ENCODE peak calls at places on chromosomes 1 and 21, in eight cellular contexts. One of them, this sample, is unnamed.

GRCh38 chr1:1069061-1069710 is 4.9 kb downstream of the RNF223 start:
- DNase-seq in AG08396: peak
- DNase-seq in EH: peak
- DNase-seq in A172: no peak
- DNase-seq in NCI-H510A treated with DMSO at 0.1 percent for 48 hours: peak
- DNase-seq in activated CD4-positive, alpha-beta T cell treated with anti-CD3 and anti-CD28 coated beads, Interleukin-2, amount 10 ng/mL, durations not matched to agents 24 days and 14 days: peak
- DNase-seq in HTR-8/SVneo: peak
- DNase-seq in B cell: peak
- DNase-seq in this sample: peak

GRCh38 chr1:164728719-164729118 is 169.7 kb downstream of the PBX1 start:
- DNase-seq in NCI-H510A treated with DMSO at 0.1 percent for 48 hours: no peak
- DNase-seq in B cell: no peak
- DNase-seq in AG08396: no peak
- DNase-seq in activated CD4-positive, alpha-beta T cell treated with anti-CD3 and anti-CD28 coated beads, Interleukin-2, amount 10 ng/mL, durations not matched to agents 24 days and 14 days: no peak
- DNase-seq in EH: peak
- DNase-seq in A172: no peak
- DNase-seq in HTR-8/SVneo: no peak
- DNase-seq in this sample: no peak

GRCh38 chr1:205258313-205259176 is 30.8 kb downstream of the TMCC2 start:
- DNase-seq in EH: peak
- DNase-seq in HTR-8/SVneo: peak
- DNase-seq in A172: peak
- DNase-seq in NCI-H510A treated with DMSO at 0.1 percent for 48 hours: no peak
- DNase-seq in activated CD4-positive, alpha-beta T cell treated with anti-CD3 and anti-CD28 coated beads, Interleukin-2, amount 10 ng/mL, durations not matched to agents 24 days and 14 days: no peak
- DNase-seq in AG08396: peak
- DNase-seq in B cell: no peak
- DNase-seq in this sample: no peak

GRCh38 chr1:47969478-47969877 is 27.7 kb downstream of the TRABD2B start:
- DNase-seq in A172: no peak
- DNase-seq in HTR-8/SVneo: no peak
- DNase-seq in EH: no peak
- DNase-seq in B cell: no peak
- DNase-seq in NCI-H510A treated with DMSO at 0.1 percent for 48 hours: no peak
- DNase-seq in AG08396: no peak
- DNase-seq in activated CD4-positive, alpha-beta T cell treated with anti-CD3 and anti-CD28 coated beads, Interleukin-2, amount 10 ng/mL, durations not matched to agents 24 days and 14 days: no peak
- DNase-seq in this sample: no peak

GRCh38 chr1:3922851-3923250 is 22.8 kb upstream of the C1orf174 start:
- DNase-seq in EH: no peak
- DNase-seq in B cell: no peak
- DNase-seq in AG08396: no peak
- DNase-seq in HTR-8/SVneo: no peak
- DNase-seq in activated CD4-positive, alpha-beta T cell treated with anti-CD3 and anti-CD28 coated beads, Interleukin-2, amount 10 ng/mL, durations not matched to agents 24 days and 14 days: no peak
- DNase-seq in A172: no peak
- DNase-seq in NCI-H510A treated with DMSO at 0.1 percent for 48 hours: no peak
- DNase-seq in this sample: no peak

GRCh38 chr1:94335950-94336349 is 82.2 kb upstream of the ABCD3 start:
- DNase-seq in activated CD4-positive, alpha-beta T cell treated with anti-CD3 and anti-CD28 coated beads, Interleukin-2, amount 10 ng/mL, durations not matched to agents 24 days and 14 days: peak
- DNase-seq in NCI-H510A treated with DMSO at 0.1 percent for 48 hours: peak
- DNase-seq in HTR-8/SVneo: peak
- DNase-seq in A172: peak
- DNase-seq in AG08396: peak
- DNase-seq in EH: peak
- DNase-seq in B cell: peak
- DNase-seq in this sample: peak

GRCh38 chr1:53298163-53298685 is 29.6 kb downstream of the LRP8 start:
- DNase-seq in AG08396: no peak
- DNase-seq in EH: peak
- DNase-seq in HTR-8/SVneo: no peak
- DNase-seq in B cell: no peak
- DNase-seq in NCI-H510A treated with DMSO at 0.1 percent for 48 hours: no peak
- DNase-seq in A172: no peak
- DNase-seq in activated CD4-positive, alpha-beta T cell treated with anti-CD3 and anti-CD28 coated beads, Interleukin-2, amount 10 ng/mL, durations not matched to agents 24 days and 14 days: no peak
- DNase-seq in this sample: no peak

GRCh38 chr21:41167348-41168342 is at the start of gene BACE2:
- DNase-seq in activated CD4-positive, alpha-beta T cell treated with anti-CD3 and anti-CD28 coated beads, Interleukin-2, amount 10 ng/mL, durations not matched to agents 24 days and 14 days: peak
- DNase-seq in EH: peak
- DNase-seq in NCI-H510A treated with DMSO at 0.1 percent for 48 hours: peak
- DNase-seq in A172: peak
- DNase-seq in AG08396: peak
- DNase-seq in HTR-8/SVneo: no peak
- DNase-seq in B cell: peak
- DNase-seq in this sample: peak

GRCh38 chr1:108200627-108201106 is 524 bp upstream of the SLC25A24 start:
- DNase-seq in HTR-8/SVneo: peak
- DNase-seq in A172: peak
- DNase-seq in NCI-H510A treated with DMSO at 0.1 percent for 48 hours: peak
- DNase-seq in EH: peak
- DNase-seq in activated CD4-positive, alpha-beta T cell treated with anti-CD3 and anti-CD28 coated beads, Interleukin-2, amount 10 ng/mL, durations not matched to agents 24 days and 14 days: peak
- DNase-seq in B cell: peak
- DNase-seq in AG08396: peak
- DNase-seq in this sample: no peak

GRCh38 chr1:84653130-84653680 is 37.1 kb downstream of the SSX2IP start:
- DNase-seq in activated CD4-positive, alpha-beta T cell treated with anti-CD3 and anti-CD28 coated beads, Interleukin-2, amount 10 ng/mL, durations not matched to agents 24 days and 14 days: no peak
- DNase-seq in AG08396: peak
- DNase-seq in B cell: no peak
- DNase-seq in NCI-H510A treated with DMSO at 0.1 percent for 48 hours: no peak
- DNase-seq in A172: no peak
- DNase-seq in EH: peak
- DNase-seq in HTR-8/SVneo: no peak
- DNase-seq in this sample: no peak

GRCh38 chr1:40657046-40657445 is 8.4 kb downstream of the RIMS3 start:
- DNase-seq in activated CD4-positive, alpha-beta T cell treated with anti-CD3 and anti-CD28 coated beads, Interleukin-2, amount 10 ng/mL, durations not matched to agents 24 days and 14 days: no peak
- DNase-seq in A172: no peak
- DNase-seq in HTR-8/SVneo: no peak
- DNase-seq in EH: no peak
- DNase-seq in B cell: no peak
- DNase-seq in NCI-H510A treated with DMSO at 0.1 percent for 48 hours: no peak
- DNase-seq in AG08396: no peak
- DNase-seq in this sample: no peak

GRCh38 chr1:91704746-91705145 is 181.2 kb downstream of the TGFBR3 start:
- DNase-seq in NCI-H510A treated with DMSO at 0.1 percent for 48 hours: no peak
- DNase-seq in activated CD4-positive, alpha-beta T cell treated with anti-CD3 and anti-CD28 coated beads, Interleukin-2, amount 10 ng/mL, durations not matched to agents 24 days and 14 days: no peak
- DNase-seq in EH: no peak
- DNase-seq in HTR-8/SVneo: no peak
- DNase-seq in A172: no peak
- DNase-seq in AG08396: no peak
- DNase-seq in B cell: no peak
- DNase-seq in this sample: no peak

GRCh38 chr1:31007462-31007991 is 58.0 kb downstream of the PUM1 start:
- DNase-seq in HTR-8/SVneo: peak
- DNase-seq in A172: peak
- DNase-seq in EH: peak
- DNase-seq in activated CD4-positive, alpha-beta T cell treated with anti-CD3 and anti-CD28 coated beads, Interleukin-2, amount 10 ng/mL, durations not matched to agents 24 days and 14 days: no peak
- DNase-seq in AG08396: peak
- DNase-seq in B cell: no peak
- DNase-seq in NCI-H510A treated with DMSO at 0.1 percent for 48 hours: no peak
- DNase-seq in this sample: no peak

GRCh38 chr1:185376288-185376687 is 59.2 kb upstream of the IVNS1ABP start:
- DNase-seq in HTR-8/SVneo: no peak
- DNase-seq in EH: no peak
- DNase-seq in A172: no peak
- DNase-seq in NCI-H510A treated with DMSO at 0.1 percent for 48 hours: peak
- DNase-seq in activated CD4-positive, alpha-beta T cell treated with anti-CD3 and anti-CD28 coated beads, Interleukin-2, amount 10 ng/mL, durations not matched to agents 24 days and 14 days: peak
- DNase-seq in AG08396: no peak
- DNase-seq in B cell: no peak
- DNase-seq in this sample: peak

GRCh38 chr1:14517813-14518180 is 80.7 kb upstream of the KAZN start:
- DNase-seq in AG08396: no peak
- DNase-seq in NCI-H510A treated with DMSO at 0.1 percent for 48 hours: no peak
- DNase-seq in EH: no peak
- DNase-seq in A172: no peak
- DNase-seq in HTR-8/SVneo: no peak
- DNase-seq in activated CD4-positive, alpha-beta T cell treated with anti-CD3 and anti-CD28 coated beads, Interleukin-2, amount 10 ng/mL, durations not matched to agents 24 days and 14 days: no peak
- DNase-seq in B cell: no peak
- DNase-seq in this sample: peak

GRCh38 chr1:6348511-6349191 is 44.9 kb downstream of the ACOT7 start:
- DNase-seq in A172: peak
- DNase-seq in B cell: no peak
- DNase-seq in activated CD4-positive, alpha-beta T cell treated with anti-CD3 and anti-CD28 coated beads, Interleukin-2, amount 10 ng/mL, durations not matched to agents 24 days and 14 days: peak
- DNase-seq in AG08396: no peak
- DNase-seq in NCI-H510A treated with DMSO at 0.1 percent for 48 hours: no peak
- DNase-seq in EH: peak
- DNase-seq in HTR-8/SVneo: no peak
- DNase-seq in this sample: no peak

GRCh38 chr21:42461185-42461520 is 34.9 kb downstream of the RSPH1 start:
- DNase-seq in activated CD4-positive, alpha-beta T cell treated with anti-CD3 and anti-CD28 coated beads, Interleukin-2, amount 10 ng/mL, durations not matched to agents 24 days and 14 days: no peak
- DNase-seq in B cell: no peak
- DNase-seq in NCI-H510A treated with DMSO at 0.1 percent for 48 hours: no peak
- DNase-seq in A172: no peak
- DNase-seq in EH: no peak
- DNase-seq in HTR-8/SVneo: no peak
- DNase-seq in AG08396: no peak
- DNase-seq in this sample: peak

GRCh38 chr1:208047975-208048374 is 137.1 kb upstream of the CD34 start:
- DNase-seq in NCI-H510A treated with DMSO at 0.1 percent for 48 hours: no peak
- DNase-seq in A172: no peak
- DNase-seq in HTR-8/SVneo: no peak
- DNase-seq in EH: no peak
- DNase-seq in B cell: no peak
- DNase-seq in AG08396: peak
- DNase-seq in activated CD4-positive, alpha-beta T cell treated with anti-CD3 and anti-CD28 coated beads, Interleukin-2, amount 10 ng/mL, durations not matched to agents 24 days and 14 days: no peak
- DNase-seq in this sample: no peak

GRCh38 chr1:237910834-237911233 is 20.1 kb upstream of the ZP4 start:
- DNase-seq in activated CD4-positive, alpha-beta T cell treated with anti-CD3 and anti-CD28 coated beads, Interleukin-2, amount 10 ng/mL, durations not matched to agents 24 days and 14 days: no peak
- DNase-seq in HTR-8/SVneo: no peak
- DNase-seq in B cell: no peak
- DNase-seq in NCI-H510A treated with DMSO at 0.1 percent for 48 hours: no peak
- DNase-seq in A172: no peak
- DNase-seq in AG08396: no peak
- DNase-seq in EH: no peak
- DNase-seq in this sample: no peak

GRCh38 chr1:167518331-167518700 is at the start of gene CD247:
- DNase-seq in HTR-8/SVneo: no peak
- DNase-seq in NCI-H510A treated with DMSO at 0.1 percent for 48 hours: no peak
- DNase-seq in activated CD4-positive, alpha-beta T cell treated with anti-CD3 and anti-CD28 coated beads, Interleukin-2, amount 10 ng/mL, durations not matched to agents 24 days and 14 days: peak
- DNase-seq in AG08396: no peak
- DNase-seq in B cell: no peak
- DNase-seq in A172: no peak
- DNase-seq in EH: no peak
- DNase-seq in this sample: no peak

GRCh38 chr1:44857446-44857845 is 14.4 kb upstream of the PTCH2 start:
- DNase-seq in A172: no peak
- DNase-seq in B cell: no peak
- DNase-seq in HTR-8/SVneo: no peak
- DNase-seq in NCI-H510A treated with DMSO at 0.1 percent for 48 hours: no peak
- DNase-seq in EH: no peak
- DNase-seq in AG08396: no peak
- DNase-seq in activated CD4-positive, alpha-beta T cell treated with anti-CD3 and anti-CD28 coated beads, Interleukin-2, amount 10 ng/mL, durations not matched to agents 24 days and 14 days: no peak
- DNase-seq in this sample: no peak

GRCh38 chr1:85571830-85572229 is 8.7 kb upstream of the CCN1 start:
- DNase-seq in HTR-8/SVneo: no peak
- DNase-seq in activated CD4-positive, alpha-beta T cell treated with anti-CD3 and anti-CD28 coated beads, Interleukin-2, amount 10 ng/mL, durations not matched to agents 24 days and 14 days: no peak
- DNase-seq in EH: no peak
- DNase-seq in AG08396: no peak
- DNase-seq in A172: no peak
- DNase-seq in NCI-H510A treated with DMSO at 0.1 percent for 48 hours: no peak
- DNase-seq in B cell: no peak
- DNase-seq in this sample: no peak

GRCh38 chr1:12528021-12528852 is 89.8 kb downstream of the DHRS3 start:
- DNase-seq in B cell: no peak
- DNase-seq in A172: peak
- DNase-seq in activated CD4-positive, alpha-beta T cell treated with anti-CD3 and anti-CD28 coated beads, Interleukin-2, amount 10 ng/mL, durations not matched to agents 24 days and 14 days: no peak
- DNase-seq in HTR-8/SVneo: no peak
- DNase-seq in AG08396: peak
- DNase-seq in EH: peak
- DNase-seq in NCI-H510A treated with DMSO at 0.1 percent for 48 hours: peak
- DNase-seq in this sample: peak

GRCh38 chr1:103333141-103333540 is 192.4 kb upstream of the RNPC3 start:
- DNase-seq in NCI-H510A treated with DMSO at 0.1 percent for 48 hours: no peak
- DNase-seq in A172: no peak
- DNase-seq in AG08396: no peak
- DNase-seq in activated CD4-positive, alpha-beta T cell treated with anti-CD3 and anti-CD28 coated beads, Interleukin-2, amount 10 ng/mL, durations not matched to agents 24 days and 14 days: no peak
- DNase-seq in EH: no peak
- DNase-seq in HTR-8/SVneo: no peak
- DNase-seq in B cell: no peak
- DNase-seq in this sample: no peak

GRCh38 chr1:39776886-39777683 is 5.9 kb upstream of the OXCT2 start:
- DNase-seq in activated CD4-positive, alpha-beta T cell treated with anti-CD3 and anti-CD28 coated beads, Interleukin-2, amount 10 ng/mL, durations not matched to agents 24 days and 14 days: no peak
- DNase-seq in AG08396: no peak
- DNase-seq in NCI-H510A treated with DMSO at 0.1 percent for 48 hours: no peak
- DNase-seq in A172: no peak
- DNase-seq in B cell: no peak
- DNase-seq in EH: no peak
- DNase-seq in HTR-8/SVneo: no peak
- DNase-seq in this sample: no peak

GRCh38 chr1:84008631-84009030 is 9.7 kb upstream of the TTLL7 start:
- DNase-seq in activated CD4-positive, alpha-beta T cell treated with anti-CD3 and anti-CD28 coated beads, Interleukin-2, amount 10 ng/mL, durations not matched to agents 24 days and 14 days: peak
- DNase-seq in HTR-8/SVneo: no peak
- DNase-seq in B cell: no peak
- DNase-seq in EH: no peak
- DNase-seq in NCI-H510A treated with DMSO at 0.1 percent for 48 hours: no peak
- DNase-seq in AG08396: no peak
- DNase-seq in A172: no peak
- DNase-seq in this sample: no peak

GRCh38 chr1:9293512-9294439 is 1.1 kb downstream of the SPSB1 start:
- DNase-seq in EH: peak
- DNase-seq in HTR-8/SVneo: no peak
- DNase-seq in NCI-H510A treated with DMSO at 0.1 percent for 48 hours: peak
- DNase-seq in B cell: peak
- DNase-seq in AG08396: no peak
- DNase-seq in A172: no peak
- DNase-seq in activated CD4-positive, alpha-beta T cell treated with anti-CD3 and anti-CD28 coated beads, Interleukin-2, amount 10 ng/mL, durations not matched to agents 24 days and 14 days: peak
- DNase-seq in this sample: no peak

GRCh38 chr1:22972760-22973159 is at the start of gene LACTBL1:
- DNase-seq in A172: no peak
- DNase-seq in activated CD4-positive, alpha-beta T cell treated with anti-CD3 and anti-CD28 coated beads, Interleukin-2, amount 10 ng/mL, durations not matched to agents 24 days and 14 days: no peak
- DNase-seq in HTR-8/SVneo: no peak
- DNase-seq in B cell: no peak
- DNase-seq in EH: no peak
- DNase-seq in AG08396: no peak
- DNase-seq in NCI-H510A treated with DMSO at 0.1 percent for 48 hours: no peak
- DNase-seq in this sample: no peak

GRCh38 chr1:20604678-20605077 is 15.8 kb downstream of the CDA start:
- DNase-seq in activated CD4-positive, alpha-beta T cell treated with anti-CD3 and anti-CD28 coated beads, Interleukin-2, amount 10 ng/mL, durations not matched to agents 24 days and 14 days: no peak
- DNase-seq in NCI-H510A treated with DMSO at 0.1 percent for 48 hours: no peak
- DNase-seq in B cell: no peak
- DNase-seq in A172: no peak
- DNase-seq in AG08396: no peak
- DNase-seq in HTR-8/SVneo: no peak
- DNase-seq in EH: peak
- DNase-seq in this sample: no peak

GRCh38 chr1:58460469-58460868 is 86.1 kb downstream of the OMA1 start:
- DNase-seq in B cell: no peak
- DNase-seq in A172: peak
- DNase-seq in NCI-H510A treated with DMSO at 0.1 percent for 48 hours: no peak
- DNase-seq in AG08396: no peak
- DNase-seq in activated CD4-positive, alpha-beta T cell treated with anti-CD3 and anti-CD28 coated beads, Interleukin-2, amount 10 ng/mL, durations not matched to agents 24 days and 14 days: no peak
- DNase-seq in HTR-8/SVneo: peak
- DNase-seq in EH: peak
- DNase-seq in this sample: no peak

GRCh38 chr1:23964235-23964668 is 4.6 kb downstream of the PNRC2 start:
- DNase-seq in NCI-H510A treated with DMSO at 0.1 percent for 48 hours: no peak
- DNase-seq in EH: no peak
- DNase-seq in HTR-8/SVneo: no peak
- DNase-seq in B cell: no peak
- DNase-seq in activated CD4-positive, alpha-beta T cell treated with anti-CD3 and anti-CD28 coated beads, Interleukin-2, amount 10 ng/mL, durations not matched to agents 24 days and 14 days: no peak
- DNase-seq in A172: no peak
- DNase-seq in AG08396: no peak
- DNase-seq in this sample: no peak

GRCh38 chr1:116131866-116132605 is 20.8 kb downstream of the MAB21L3 start:
- DNase-seq in A172: no peak
- DNase-seq in HTR-8/SVneo: no peak
- DNase-seq in EH: no peak
- DNase-seq in AG08396: no peak
- DNase-seq in B cell: no peak
- DNase-seq in NCI-H510A treated with DMSO at 0.1 percent for 48 hours: no peak
- DNase-seq in activated CD4-positive, alpha-beta T cell treated with anti-CD3 and anti-CD28 coated beads, Interleukin-2, amount 10 ng/mL, durations not matched to agents 24 days and 14 days: no peak
- DNase-seq in this sample: no peak

GRCh38 chr1:37699147-37699546 is 6.8 kb downstream of the CDCA8 start:
- DNase-seq in A172: no peak
- DNase-seq in activated CD4-positive, alpha-beta T cell treated with anti-CD3 and anti-CD28 coated beads, Interleukin-2, amount 10 ng/mL, durations not matched to agents 24 days and 14 days: no peak
- DNase-seq in HTR-8/SVneo: no peak
- DNase-seq in AG08396: no peak
- DNase-seq in B cell: no peak
- DNase-seq in NCI-H510A treated with DMSO at 0.1 percent for 48 hours: no peak
- DNase-seq in EH: no peak
- DNase-seq in this sample: no peak

GRCh38 chr1:156668801-156669637 is 8.2 kb downstream of the NES start:
- DNase-seq in AG08396: no peak
- DNase-seq in EH: no peak
- DNase-seq in B cell: no peak
- DNase-seq in A172: no peak
- DNase-seq in NCI-H510A treated with DMSO at 0.1 percent for 48 hours: no peak
- DNase-seq in activated CD4-positive, alpha-beta T cell treated with anti-CD3 and anti-CD28 coated beads, Interleukin-2, amount 10 ng/mL, durations not matched to agents 24 days and 14 days: no peak
- DNase-seq in HTR-8/SVneo: no peak
- DNase-seq in this sample: no peak

This sample was measured in NCI-H2029.